ENCODE peak calls at places on chromosomes 1 and 21, in five cellular contexts. T is HepG2, B is fibroblast of lung, E is K562, A is MM.1S. G is an unnamed sample.

GRCh38 chr1:119673171-119673940 is 25.3 kb upstream of the ZNF697 start:
- DNase-seq in A (no peak), E (no peak), B (no peak), T (peak; percentile 55), G (no peak)

GRCh38 chr1:162070094-162070748 is 730 bp downstream of the NOS1AP start:
- DNase-seq in B (no peak), T (no peak), A (peak; percentile 21), E (no peak), G (no peak)

GRCh38 chr1:101043776-101044175 is 18.2 kb upstream of the DPH5 start:
- DNase-seq in T (no peak), E (no peak), A (no peak), B (peak; percentile 28), G (no peak)

GRCh38 chr1:99672500-99673213 is 26.7 kb downstream of the PALMD start:
- DNase-seq in A (no peak), T (no peak), E (no peak), B (peak; percentile 87), G (no peak)

GRCh38 chr1:211783266-211783665 is 47.3 kb downstream of the LPGAT1 start:
- DNase-seq in A (no peak), B (no peak), E (no peak), T (no peak), G (no peak)

GRCh38 chr1:35629051-35629450 is 12.3 kb downstream of the PSMB2 start:
- DNase-seq in A (no peak), T (peak; percentile 20), E (no peak), B (no peak), G (no peak)

GRCh38 chr1:230752407-230752806 is 5.2 kb downstream of the CAPN9 start:
- DNase-seq in A (no peak), T (no peak), B (no peak), E (no peak), G (no peak)

GRCh38 chr1:245365071-245365470 is 210.3 kb downstream of the KIF26B start:
- DNase-seq in A (no peak), B (no peak), E (no peak), T (no peak), G (no peak)

GRCh38 chr1:58917436-58917835 is 133.6 kb upstream of the JUN start:
- DNase-seq in E (no peak), T (no peak), A (no peak), B (no peak), G (no peak)

GRCh38 chr1:111656093-111657017 is 36.8 kb downstream of the RAP1A start:
- DNase-seq in E (peak; percentile 41), A (peak; percentile 18), B (peak; percentile 80), T (peak; percentile 49), G (no peak)

GRCh38 chr1:93346472-93346991 is 825 bp downstream of the DR1 start:
- DNase-seq in E (peak; percentile 29), B (no peak), T (peak; percentile 24), A (no peak), G (peak; percentile 21)

GRCh38 chr1:96722161-96722908 is 751 bp downstream of the PTBP2 start:
- DNase-seq in A (peak; percentile 6), B (peak; percentile 67), T (peak; percentile 7), E (peak; percentile 63), G (peak; percentile 76)

GRCh38 chr1:156434976-156435550 is 65.5 kb downstream of the MEF2D start:
- DNase-seq in E (no peak), A (no peak), B (no peak), T (no peak), G (no peak)

GRCh38 chr1:244436336-244437102 is 15.2 kb downstream of the ADSS2 start:
- DNase-seq in T (no peak), A (no peak), E (no peak), B (no peak), G (no peak)

GRCh38 chr1:206935491-206936067 is 10.7 kb downstream of the PIGR start:
- DNase-seq in A (no peak), T (peak; percentile 69), E (peak; percentile 96), B (no peak), G (peak; percentile 57)

GRCh38 chr1:94658221-94658620 is 116.7 kb upstream of the F3 start:
- DNase-seq in T (peak; percentile 19), E (no peak), B (peak; percentile 28), A (no peak), G (no peak)

GRCh38 chr21:34885636-34886553 is 163.2 kb downstream of the RUNX1 start:
- DNase-seq in T (peak; percentile 55), A (peak; percentile 47), B (peak; percentile 46), E (no peak), G (peak; percentile 33)
- H3K27me3 ChIP-seq in T (no peaks in the 10 kb centered on the region), A (peaks cover 6% of the 10 kb centered on the region), B (no peaks in the 10 kb centered on the region), E (no peaks in the 10 kb centered on the region), G (no peaks in the 10 kb centered on the region)

DNA sequence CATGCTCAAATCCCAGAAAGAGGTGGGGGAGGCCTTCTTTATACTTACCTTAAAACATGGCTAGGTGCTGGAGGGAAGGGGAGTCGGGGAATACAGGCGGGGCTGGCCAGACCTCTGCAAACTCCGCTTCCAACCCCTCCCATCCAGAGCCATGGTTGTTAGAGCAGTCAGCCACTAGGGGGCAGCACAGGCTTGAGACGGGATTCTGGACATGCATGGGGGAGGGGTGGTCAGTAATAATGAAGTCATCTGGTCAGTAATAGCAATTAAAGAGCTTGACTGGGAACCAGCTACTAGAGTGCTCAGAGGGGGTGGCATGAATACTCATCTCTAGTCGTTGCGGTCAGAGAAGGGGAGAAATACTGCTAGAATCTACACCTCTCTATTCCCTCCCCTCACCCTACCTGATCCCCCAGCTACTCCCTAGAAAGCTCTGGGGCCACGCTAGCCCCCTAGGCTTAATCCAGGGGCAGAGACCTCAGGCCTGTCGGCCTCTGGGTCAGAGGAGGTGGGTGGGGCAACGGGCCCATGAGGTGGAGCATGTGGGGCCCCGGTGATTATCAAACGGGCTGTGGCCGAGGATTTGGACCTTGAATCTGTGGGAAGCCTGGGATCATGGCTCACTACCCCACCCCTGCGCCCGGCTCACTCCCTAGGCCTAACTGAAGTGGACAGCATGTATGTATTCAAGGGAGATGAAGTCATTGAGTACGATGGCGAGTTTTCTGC is 2.9 kb downstream of the CASQ1 start:
- DNase-seq in E (peak; percentile 85), T (peak; percentile 85), A (peak; percentile 85), B (peak; percentile 90), G (peak; percentile 74)
- TF ChIP-seq CTCF in E (peak; percentile 93), T (peak; percentile 95), A (peak; percentile 99), B (peak; percentile 92), G (peak; percentile 95)

DNA sequence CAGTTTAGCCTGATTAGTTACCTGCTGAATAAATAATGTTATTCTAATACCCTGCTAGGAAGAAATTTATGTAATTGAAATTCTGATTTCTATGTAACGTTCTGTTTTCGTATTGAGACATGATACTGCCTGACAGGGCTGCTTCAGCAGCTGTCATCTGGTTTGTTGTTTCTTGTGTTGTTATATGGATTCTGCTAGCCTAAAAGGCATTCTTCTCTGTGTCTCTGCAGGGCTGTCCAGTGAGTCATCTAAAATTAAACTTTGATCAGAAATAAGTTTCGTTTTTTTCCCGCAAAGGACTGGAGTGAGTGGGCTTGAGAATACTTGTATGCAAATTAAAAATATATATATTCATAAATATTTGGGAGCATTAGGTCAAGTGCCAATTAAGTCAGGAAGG is 93.0 kb downstream of the DYRK1A start:
- DNase-seq in E (no peak), B (peak; percentile 38), A (no peak), T (no peak), G (no peak)
- H3K9ac ChIP-seq in E (no peak overlapping the region), B (no peak overlapping the region), A (no peak overlapping the region), T (no peak overlapping the region), G (no peak overlapping the region)

GRCh38 chr1:16072095-16072494 is 1.4 kb downstream of the FAM131C start:
- DNase-seq in B (no peak), E (no peak), T (no peak), A (no peak), G (no peak)

GRCh38 chr1:16068356-16069270 is 4.8 kb downstream of the FAM131C start:
- DNase-seq in B (no peak), A (no peak), T (no peak), E (no peak), G (no peak)

GRCh38 chr1:16071614-16072013 is 1.8 kb downstream of the FAM131C start:
- DNase-seq in B (no peak), T (no peak), E (no peak), A (no peak), G (no peak)

GRCh38 chr1:16072616-16073484 is 601 bp downstream of the FAM131C start:
- DNase-seq in T (no peak), B (no peak), A (no peak), E (peak; percentile 80), G (no peak)

DNA sequence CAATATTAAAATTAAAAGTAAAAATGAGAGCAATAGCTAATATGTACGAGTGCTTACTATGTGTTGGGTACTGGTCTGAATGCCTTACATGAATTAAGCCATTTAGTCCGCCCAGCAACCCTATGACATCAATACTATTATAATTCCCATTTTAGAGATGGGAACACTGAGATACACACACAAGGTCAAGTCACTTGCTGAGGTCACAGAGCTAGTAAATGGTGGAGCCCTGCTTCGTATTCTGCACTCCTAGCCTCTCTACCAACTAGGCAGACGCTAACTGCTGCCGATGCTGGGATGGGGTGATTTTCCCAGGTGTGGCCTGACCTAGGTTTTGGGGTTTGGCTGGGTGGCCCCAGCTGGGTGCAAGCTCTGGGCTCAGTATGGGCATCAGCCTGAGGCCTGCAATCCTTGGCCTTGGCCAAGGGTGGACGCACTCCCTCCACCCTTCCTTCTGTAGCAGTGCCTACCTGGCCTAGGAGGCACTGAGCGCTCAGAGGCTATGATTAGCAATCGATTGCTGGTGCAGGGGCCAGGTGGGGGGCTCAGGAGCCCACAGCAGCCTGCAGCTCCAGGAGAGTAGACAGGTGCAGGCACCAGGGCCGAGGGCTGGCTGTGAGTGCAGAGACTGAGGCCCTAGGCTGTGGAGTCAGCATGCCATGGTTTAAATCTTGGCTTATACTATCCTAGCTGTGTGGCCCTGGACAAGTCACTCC is 2.7 kb downstream of the FAM131C start:
- DNase-seq in E (no peak), A (no peak), B (no peak), T (no peak), G (no peak)
- H3K27me3 ChIP-seq in E (peaks cover 6% of the 10 kb centered on the region), A (peaks cover 18% of the 10 kb centered on the region), B (peaks cover 4% of the 10 kb centered on the region), T (peaks cover 3% of the 10 kb centered on the region), G (no peaks in the 10 kb centered on the region)